ENCODE peak calls at places on chromosomes 16 and 17, in nine cellular contexts. One of them, this sample, is unnamed.
A peak's percentile ranks its signal among the peaks of the same experiment; 100 is the strongest.

GRCh38 chr17:703081-703875 is 11.4 kb downstream of the VPS53 start:
- DNase-seq in pons: no peak
- DNase-seq in NCI-H1436: no peak
- DNase-seq in CD8-positive, alpha-beta T cell: no peak
- DNase-seq in stomach: no peak
- DNase-seq in activated T-cell treated with anti-CD3 and anti-CD28 coated beads, Interleukin-2, amount 50 U/mL, for 4 hours: no peak
- DNase-seq in activated naive CD8-positive, alpha-beta T cell treated with anti-CD3 and anti-CD28 coated beads for 36 hours: no peak
- DNase-seq in GM13976: no peak
- DNase-seq in H7: no peak
- DNase-seq in this sample: no peak

GRCh38 chr16:87499189-87499486 is 6.3 kb upstream of the ZCCHC14 start:
- DNase-seq in NCI-H1436: no peak
- DNase-seq in CD8-positive, alpha-beta T cell: no peak
- DNase-seq in stomach: no peak
- DNase-seq in pons: no peak
- DNase-seq in activated naive CD8-positive, alpha-beta T cell treated with anti-CD3 and anti-CD28 coated beads for 36 hours: no peak
- DNase-seq in H7: no peak
- DNase-seq in activated T-cell treated with anti-CD3 and anti-CD28 coated beads, Interleukin-2, amount 50 U/mL, for 4 hours: no peak
- DNase-seq in GM13976: no peak
- DNase-seq in this sample: no peak

GRCh38 chr16:23998771-23999170 is 163.0 kb downstream of the PRKCB start:
- DNase-seq in pons: peak; percentile 19
- DNase-seq in NCI-H1436: no peak
- DNase-seq in H7: no peak
- DNase-seq in stomach: no peak
- DNase-seq in activated naive CD8-positive, alpha-beta T cell treated with anti-CD3 and anti-CD28 coated beads for 36 hours: no peak
- DNase-seq in activated T-cell treated with anti-CD3 and anti-CD28 coated beads, Interleukin-2, amount 50 U/mL, for 4 hours: no peak
- DNase-seq in CD8-positive, alpha-beta T cell: no peak
- DNase-seq in GM13976: no peak
- DNase-seq in this sample: no peak

GRCh38 chr16:1048442-1049112 is 24.0 kb upstream of the SSTR5 start:
- DNase-seq in GM13976: no peak
- DNase-seq in pons: peak; percentile 80
- DNase-seq in activated T-cell treated with anti-CD3 and anti-CD28 coated beads, Interleukin-2, amount 50 U/mL, for 4 hours: no peak
- DNase-seq in NCI-H1436: peak; percentile 31
- DNase-seq in activated naive CD8-positive, alpha-beta T cell treated with anti-CD3 and anti-CD28 coated beads for 36 hours: peak; percentile 33
- DNase-seq in stomach: peak; percentile 39
- DNase-seq in H7: peak; percentile 99
- DNase-seq in CD8-positive, alpha-beta T cell: no peak
- DNase-seq in this sample: no peak

GRCh38 chr17:28427372-28427771 is 21.4 kb upstream of the SLC46A1 start:
- DNase-seq in NCI-H1436: peak; percentile 30
- DNase-seq in CD8-positive, alpha-beta T cell: no peak
- DNase-seq in H7: no peak
- DNase-seq in activated T-cell treated with anti-CD3 and anti-CD28 coated beads, Interleukin-2, amount 50 U/mL, for 4 hours: no peak
- DNase-seq in pons: no peak
- DNase-seq in GM13976: no peak
- DNase-seq in activated naive CD8-positive, alpha-beta T cell treated with anti-CD3 and anti-CD28 coated beads for 36 hours: no peak
- DNase-seq in stomach: no peak
- DNase-seq in this sample: no peak

GRCh38 chr17:3755335-3756030 is 31.8 kb downstream of the HASPIN start:
- DNase-seq in activated T-cell treated with anti-CD3 and anti-CD28 coated beads, Interleukin-2, amount 50 U/mL, for 4 hours: no peak
- DNase-seq in pons: no peak
- DNase-seq in activated naive CD8-positive, alpha-beta T cell treated with anti-CD3 and anti-CD28 coated beads for 36 hours: no peak
- DNase-seq in CD8-positive, alpha-beta T cell: no peak
- DNase-seq in NCI-H1436: no peak
- DNase-seq in H7: no peak
- DNase-seq in GM13976: no peak
- DNase-seq in stomach: no peak
- DNase-seq in this sample: no peak

GRCh38 chr17:77555741-77556291 is 402.7 kb upstream of the TNRC6C start:
- DNase-seq in H7: peak; percentile 58
- DNase-seq in stomach: no peak
- DNase-seq in CD8-positive, alpha-beta T cell: no peak
- DNase-seq in NCI-H1436: peak; percentile 83
- DNase-seq in activated T-cell treated with anti-CD3 and anti-CD28 coated beads, Interleukin-2, amount 50 U/mL, for 4 hours: no peak
- DNase-seq in activated naive CD8-positive, alpha-beta T cell treated with anti-CD3 and anti-CD28 coated beads for 36 hours: no peak
- DNase-seq in GM13976: no peak
- DNase-seq in pons: no peak
- DNase-seq in this sample: no peak

GRCh38 chr16:74296120-74296464 is 522 bp upstream of the PSMD7 start:
- DNase-seq in activated naive CD8-positive, alpha-beta T cell treated with anti-CD3 and anti-CD28 coated beads for 36 hours: no peak
- DNase-seq in CD8-positive, alpha-beta T cell: no peak
- DNase-seq in GM13976: no peak
- DNase-seq in stomach: no peak
- DNase-seq in H7: no peak
- DNase-seq in NCI-H1436: peak; percentile 61
- DNase-seq in activated T-cell treated with anti-CD3 and anti-CD28 coated beads, Interleukin-2, amount 50 U/mL, for 4 hours: no peak
- DNase-seq in pons: no peak
- DNase-seq in this sample: no peak

GRCh38 chr17:56890906-56891674 is 22.8 kb downstream of the TRIM25 start:
- DNase-seq in activated naive CD8-positive, alpha-beta T cell treated with anti-CD3 and anti-CD28 coated beads for 36 hours: no peak
- DNase-seq in stomach: no peak
- DNase-seq in CD8-positive, alpha-beta T cell: no peak
- DNase-seq in GM13976: no peak
- DNase-seq in H7: no peak
- DNase-seq in pons: no peak
- DNase-seq in NCI-H1436: no peak
- DNase-seq in activated T-cell treated with anti-CD3 and anti-CD28 coated beads, Interleukin-2, amount 50 U/mL, for 4 hours: no peak
- DNase-seq in this sample: no peak

GRCh38 chr16:83215417-83216001 is 588.7 kb downstream of the CDH13 start:
- DNase-seq in GM13976: peak; percentile 59
- DNase-seq in NCI-H1436: no peak
- DNase-seq in activated naive CD8-positive, alpha-beta T cell treated with anti-CD3 and anti-CD28 coated beads for 36 hours: peak; percentile 44
- DNase-seq in CD8-positive, alpha-beta T cell: peak; percentile 14
- DNase-seq in stomach: peak; percentile 39
- DNase-seq in H7: peak; percentile 81
- DNase-seq in activated T-cell treated with anti-CD3 and anti-CD28 coated beads, Interleukin-2, amount 50 U/mL, for 4 hours: peak; percentile 9
- DNase-seq in pons: no peak
- DNase-seq in this sample: no peak

GRCh38 chr16:88351521-88352101 is 31.1 kb upstream of the ZNF469 start:
- DNase-seq in pons: no peak
- DNase-seq in NCI-H1436: no peak
- DNase-seq in H7: peak; percentile 70
- DNase-seq in activated T-cell treated with anti-CD3 and anti-CD28 coated beads, Interleukin-2, amount 50 U/mL, for 4 hours: no peak
- DNase-seq in activated naive CD8-positive, alpha-beta T cell treated with anti-CD3 and anti-CD28 coated beads for 36 hours: no peak
- DNase-seq in CD8-positive, alpha-beta T cell: no peak
- DNase-seq in GM13976: no peak
- DNase-seq in stomach: no peak
- DNase-seq in this sample: peak; percentile 39

GRCh38 chr17:44084131-44084538 is 13.6 kb downstream of the G6PC3 start:
- DNase-seq in CD8-positive, alpha-beta T cell: no peak
- DNase-seq in H7: peak; percentile 89
- DNase-seq in activated T-cell treated with anti-CD3 and anti-CD28 coated beads, Interleukin-2, amount 50 U/mL, for 4 hours: peak; percentile 15
- DNase-seq in GM13976: peak; percentile 61
- DNase-seq in stomach: no peak
- DNase-seq in NCI-H1436: peak; percentile 31
- DNase-seq in pons: no peak
- DNase-seq in activated naive CD8-positive, alpha-beta T cell treated with anti-CD3 and anti-CD28 coated beads for 36 hours: peak; percentile 51
- DNase-seq in this sample: no peak

GRCh38 chr16:66291833-66292232 is 74.7 kb upstream of the CDH5 start:
- DNase-seq in activated T-cell treated with anti-CD3 and anti-CD28 coated beads, Interleukin-2, amount 50 U/mL, for 4 hours: no peak
- DNase-seq in stomach: no peak
- DNase-seq in activated naive CD8-positive, alpha-beta T cell treated with anti-CD3 and anti-CD28 coated beads for 36 hours: no peak
- DNase-seq in GM13976: no peak
- DNase-seq in CD8-positive, alpha-beta T cell: no peak
- DNase-seq in H7: no peak
- DNase-seq in pons: no peak
- DNase-seq in NCI-H1436: no peak
- DNase-seq in this sample: no peak

GRCh38 chr17:78759969-78760352 is 22.1 kb downstream of the CYTH1 start:
- DNase-seq in activated naive CD8-positive, alpha-beta T cell treated with anti-CD3 and anti-CD28 coated beads for 36 hours: no peak
- DNase-seq in NCI-H1436: no peak
- DNase-seq in GM13976: no peak
- DNase-seq in stomach: no peak
- DNase-seq in CD8-positive, alpha-beta T cell: no peak
- DNase-seq in H7: no peak
- DNase-seq in pons: no peak
- DNase-seq in activated T-cell treated with anti-CD3 and anti-CD28 coated beads, Interleukin-2, amount 50 U/mL, for 4 hours: no peak
- DNase-seq in this sample: no peak

GRCh38 chr17:179066-179432 is 2.4 kb downstream of the DOC2B start:
- DNase-seq in pons: no peak
- DNase-seq in GM13976: no peak
- DNase-seq in NCI-H1436: no peak
- DNase-seq in H7: no peak
- DNase-seq in activated naive CD8-positive, alpha-beta T cell treated with anti-CD3 and anti-CD28 coated beads for 36 hours: no peak
- DNase-seq in activated T-cell treated with anti-CD3 and anti-CD28 coated beads, Interleukin-2, amount 50 U/mL, for 4 hours: no peak
- DNase-seq in stomach: no peak
- DNase-seq in CD8-positive, alpha-beta T cell: no peak
- DNase-seq in this sample: peak; percentile 15

GRCh38 chr17:13740692-13741091 is 139.0 kb upstream of the HS3ST3A1 start:
- DNase-seq in pons: no peak
- DNase-seq in GM13976: no peak
- DNase-seq in CD8-positive, alpha-beta T cell: no peak
- DNase-seq in activated T-cell treated with anti-CD3 and anti-CD28 coated beads, Interleukin-2, amount 50 U/mL, for 4 hours: no peak
- DNase-seq in H7: no peak
- DNase-seq in stomach: no peak
- DNase-seq in NCI-H1436: no peak
- DNase-seq in activated naive CD8-positive, alpha-beta T cell treated with anti-CD3 and anti-CD28 coated beads for 36 hours: no peak
- DNase-seq in this sample: no peak